ENCODE peak calls at places on chromosome 10, in ten cellular contexts. P, G, Y, H, N, R, Z, S, I and Q are unnamed samples.

GRCh38 chr10:110181911-110182310 is 25.5 kb upstream of the MXI1 start:
- DNase-seq in P (no peak), G (no peak), Y (no peak), H (no peak), N (no peak), R (no peak), Z (no peak), S (no peak), I (no peak), Q (no peak)

GRCh38 chr10:806451-807162 is 117.1 kb upstream of the DIP2C start:
- DNase-seq in P (no peak), G (no peak), Y (no peak), H (peak), N (no peak), R (no peak), Z (no peak), S (no peak), I (no peak), Q (no peak)

GRCh38 chr10:116994113-116994890 is 10.7 kb downstream of the SHTN1 start:
- DNase-seq in P (no peak), G (no peak), Y (no peak), H (no peak), N (no peak), R (no peak), Z (no peak), S (no peak), I (no peak), Q (no peak)

GRCh38 chr10:75910032-75910431 is 478.6 kb downstream of the LRMDA start:
- DNase-seq in P (no peak), G (no peak), Y (no peak), H (no peak), N (no peak), R (no peak), Z (no peak), S (no peak), I (peak), Q (no peak)

GRCh38 chr10:12909836-12910185 is 91.7 kb downstream of the CCDC3 start:
- DNase-seq in P (no peak), G (no peak), Y (no peak), H (no peak), N (no peak), R (peak), Z (no peak), S (no peak), I (peak), Q (no peak)

GRCh38 chr10:99631496-99631895 is 11.3 kb upstream of the SLC25A28 start:
- DNase-seq in P (no peak), G (no peak), Y (no peak), H (no peak), N (no peak), R (no peak), Z (no peak), S (no peak), I (peak), Q (no peak)

GRCh38 chr10:96401036-96401435 is 42.2 kb upstream of the OPALIN start:
- DNase-seq in P (no peak), G (no peak), Y (no peak), H (no peak), N (no peak), R (no peak), Z (no peak), S (no peak), I (no peak), Q (no peak)

GRCh38 chr10:88792656-88793055 is 9.9 kb upstream of the LIPM start:
- DNase-seq in P (no peak), G (peak), Y (no peak), H (peak), N (peak), R (no peak), Z (no peak), S (no peak), I (peak), Q (no peak)